ENCODE peak calls at places on chromosomes 12 and 14, in eight cellular contexts. K, A, T, Z, I, P, W and E are unnamed samples.

GRCh38 chr12:94815958-94816357 is 165.6 kb upstream of the TMCC3 start:
- DNase-seq in K (no peak), A (peak; percentile 88), T (no peak), Z (peak; percentile 83), I (no peak), P (peak; percentile 21), W (no peak), E (no peak)

GRCh38 chr14:99314623-99315022 is 42.6 kb upstream of the BCL11B start:
- DNase-seq in K (no peak), A (no peak), T (no peak), Z (no peak), I (no peak), P (no peak), W (no peak), E (no peak)

GRCh38 chr14:21072102-21072501 is 2.0 kb downstream of the ARHGEF40 start:
- DNase-seq in K (peak; percentile 96), A (no peak), T (no peak), Z (no peak), I (no peak), P (no peak), W (peak; percentile 32), E (no peak)

GRCh38 chr14:88384653-88385205 is 728 bp upstream of the SPATA7 start:
- DNase-seq in K (peak; percentile 39), A (no peak), T (peak; percentile 10), Z (no peak), I (no peak), P (no peak), W (no peak), E (no peak)

GRCh38 chr14:94143239-94143638 is 13.8 kb upstream of the IFI27L2 start:
- DNase-seq in K (no peak), A (peak; percentile 83), T (no peak), Z (peak; percentile 41), I (no peak), P (no peak), W (no peak), E (peak; percentile 20)

GRCh38 chr14:24430682-24431568 is 1.2 kb downstream of the KHNYN start:
- DNase-seq in K (peak; percentile 55), A (no peak), T (peak; percentile 58), Z (peak; percentile 63), I (no peak), P (peak; percentile 47), W (no peak), E (peak; percentile 23)

GRCh38 chr12:2345902-2346301 is 293.1 kb downstream of the CACNA1C start:
- DNase-seq in K (no peak), A (peak; percentile 45), T (no peak), Z (no peak), I (no peak), P (no peak), W (no peak), E (no peak)

GRCh38 chr12:9509464-9510166 is 98.1 kb downstream of the KLRB1 start:
- DNase-seq in K (no peak), A (no peak), T (peak; percentile 81), Z (peak; percentile 0), I (no peak), P (no peak), W (no peak), E (no peak)

GRCh38 chr12:89421093-89421835 is 69.0 kb upstream of the DUSP6 start:
- DNase-seq in K (no peak), A (peak; percentile 68), T (no peak), Z (no peak), I (no peak), P (no peak), W (no peak), E (no peak)
- TF ChIP-seq CTCF in K (peak; percentile 15), A (peak; percentile 65), T (peak; percentile 6), Z (peak; percentile 49), I (peak; percentile 19), P (no peak), W (no peak), E (peak; percentile 28)

GRCh38 chr12:125131958-125132357 is 66.7 kb downstream of the AACS start:
- DNase-seq in K (no peak), A (no peak), T (no peak), Z (no peak), I (no peak), P (no peak), W (no peak), E (no peak)

GRCh38 chr12:125125271-125125670 is 60.0 kb downstream of the AACS start:
- DNase-seq in K (no peak), A (no peak), T (no peak), Z (no peak), I (no peak), P (no peak), W (no peak), E (no peak)

GRCh38 chr12:125128380-125128779 is 63.1 kb downstream of the AACS start:
- DNase-seq in K (no peak), A (no peak), T (no peak), Z (no peak), I (no peak), P (no peak), W (no peak), E (no peak)

GRCh38 chr12:125129592-125130255 is 64.5 kb downstream of the AACS start:
- DNase-seq in K (no peak), A (no peak), T (no peak), Z (no peak), I (no peak), P (no peak), W (no peak), E (no peak)

DNA sequence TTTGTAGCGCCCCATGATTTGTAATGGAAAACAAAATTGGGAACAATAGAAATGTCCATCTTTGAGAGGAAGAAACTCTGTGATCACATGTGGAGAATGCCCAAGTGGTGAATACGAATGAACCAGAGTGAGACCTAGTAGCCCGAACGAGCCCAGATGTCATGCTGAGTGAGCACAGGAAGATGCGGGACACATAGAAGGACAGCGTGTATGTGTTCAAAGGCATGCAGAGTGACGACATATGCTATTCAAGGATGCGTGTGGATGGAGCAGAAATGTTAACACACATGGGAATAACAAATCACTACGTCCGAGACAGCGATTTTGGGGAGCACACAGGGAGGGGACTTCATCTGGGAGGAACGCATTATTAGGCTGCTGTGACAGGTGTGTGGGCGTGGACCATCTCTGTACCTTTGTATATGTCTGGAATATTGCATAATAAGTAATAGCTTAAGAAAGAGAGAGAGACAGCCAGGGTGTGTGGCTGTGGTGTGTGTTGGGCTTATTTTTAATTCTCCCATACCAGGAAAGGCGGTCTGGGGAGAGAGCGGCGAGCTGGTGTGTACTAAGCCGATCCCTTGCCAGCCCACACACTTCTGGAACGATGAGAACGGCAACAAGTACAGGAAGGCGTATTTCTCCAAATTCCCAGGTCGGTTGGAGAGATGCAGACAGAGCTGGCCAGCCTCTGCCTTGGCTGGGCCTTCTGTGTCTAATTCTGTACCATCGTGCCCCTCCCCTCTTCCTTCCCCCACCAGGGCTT is 63.8 kb downstream of the AACS start:
- DNase-seq in K (no peak), A (no peak), T (no peak), Z (no peak), I (no peak), P (no peak), W (no peak), E (no peak)
- TF ChIP-seq CTCF in K (no peak), A (no peak), T (no peak), Z (no peak), I (no peak), P (no peak), W (no peak), E (no peak)

GRCh38 chr14:75793806-75794205 is 132.8 kb downstream of the TTLL5 start:
- DNase-seq in K (peak; percentile 42), A (no peak), T (no peak), Z (no peak), I (no peak), P (no peak), W (no peak), E (no peak)
- TF ChIP-seq CTCF in K (peak; percentile 28), A (peak; percentile 42), T (peak; percentile 10), Z (peak; percentile 14), I (no peak), P (no peak), W (no peak), E (no peak)

DNA sequence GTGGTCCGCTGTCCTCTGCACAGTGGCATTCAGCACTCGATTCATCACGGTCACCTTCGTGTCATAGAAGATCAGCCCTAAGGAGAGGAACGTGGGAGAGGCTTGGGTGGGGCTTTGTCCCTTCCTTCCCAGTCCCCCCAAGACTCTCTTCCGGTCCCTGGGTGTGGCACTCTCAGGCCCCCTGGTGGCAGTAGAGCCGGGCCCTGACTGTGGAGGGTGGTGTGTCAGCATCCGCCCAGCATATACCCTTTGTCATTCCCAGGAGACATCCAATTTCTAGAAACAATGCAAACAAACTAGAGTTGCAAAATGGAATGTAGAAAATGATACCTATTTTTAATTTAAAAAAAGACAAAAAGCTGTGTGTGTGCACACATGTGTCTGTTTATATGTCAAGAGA is 45.0 kb downstream of the TRAFD1 start:
- DNase-seq in K (peak; percentile 34), A (peak; percentile 73), T (no peak), Z (peak; percentile 26), I (no peak), P (no peak), W (peak; percentile 49), E (peak; percentile 25)
- TF ChIP-seq CTCF in K (peak; percentile 41), A (peak; percentile 64), T (peak; percentile 43), Z (peak; percentile 74), I (peak; percentile 60), P (peak; percentile 23), W (peak; percentile 38), E (peak; percentile 33)

GRCh38 chr12:53224268-53224896 is 7.6 kb downstream of the RARG start:
- DNase-seq in K (no peak), A (peak; percentile 95), T (peak; percentile 67), Z (no peak), I (no peak), P (no peak), W (peak; percentile 44), E (no peak)
- TF ChIP-seq CTCF in K (peak; percentile 21), A (peak; percentile 78), T (peak; percentile 57), Z (peak; percentile 57), I (peak; percentile 32), P (no peak), W (peak; percentile 8), E (peak; percentile 43)

GRCh38 chr12:121009744-121010143 is 6.5 kb downstream of the C12orf43 start:
- DNase-seq in K (peak; percentile 46), A (peak; percentile 89), T (peak; percentile 38), Z (peak; percentile 31), I (peak; percentile 5), P (no peak), W (peak; percentile 70), E (peak; percentile 33)
- TF ChIP-seq CTCF in K (peak; percentile 46), A (peak; percentile 82), T (peak; percentile 60), Z (peak; percentile 47), I (peak; percentile 74), P (peak; percentile 22), W (peak; percentile 83), E (peak; percentile 38)

GRCh38 chr12:124856132-124856841 is 7.4 kb downstream of the SCARB1 start:
- DNase-seq in K (no peak), A (no peak), T (no peak), Z (peak; percentile 48), I (no peak), P (no peak), W (no peak), E (no peak)
- TF ChIP-seq CTCF in K (no peak), A (peak; percentile 35), T (no peak), Z (peak; percentile 76), I (no peak), P (no peak), W (no peak), E (no peak)